ENCODE peak calls at places on chromosomes 6 and 20, in four cellular contexts. G is A549, O is K562, J is sigmoid colon. D is an unnamed sample.
A peak's percentile ranks its signal among the peaks of the same experiment; 100 is the strongest.

GRCh38 chr6:107122748-107123147 is 7.4 kb upstream of the BEND3 start:
- DNase-seq in G (no peak), J (no peak), O (no peak), D (no peak)

GRCh38 chr6:165950316-165950715 is 217.3 kb downstream of the TBXT start:
- DNase-seq in J (no peak), O (no peak), G (no peak), D (no peak)

GRCh38 chr6:94636780-94637385 is 940.5 kb upstream of the MANEA start:
- DNase-seq in O (no peak), J (no peak), G (no peak), D (no peak)

GRCh38 chr6:24929255-24929654 is 6.5 kb downstream of the RIPOR2 start:
- DNase-seq in O (no peak), G (no peak), J (no peak), D (no peak)

GRCh38 chr20:25188218-25188617 is 7.3 kb upstream of the ENTPD6 start:
- DNase-seq in O (no peak), J (no peak), G (no peak), D (no peak)

GRCh38 chr20:45962031-45962755 is 9.8 kb downstream of the ZNF335 start:
- DNase-seq in O (no peak), J (peak; percentile 58), G (no peak), D (no peak)

GRCh38 chr20:16493486-16493885 is 79.8 kb downstream of the KIF16B start:
- DNase-seq in O (no peak), J (no peak), G (no peak), D (no peak)

GRCh38 chr6:3471711-3472110 is 14.9 kb upstream of the SLC22A23 start:
- DNase-seq in O (no peak), J (no peak), G (no peak), D (no peak)

GRCh38 chr20:16711859-16712258 is 18.0 kb upstream of the SNRPB2 start:
- DNase-seq in J (no peak), O (no peak), G (no peak), D (no peak)

GRCh38 chr6:113560908-113561307 is 296.2 kb upstream of the MARCKS start:
- DNase-seq in O (no peak), J (no peak), G (no peak), D (no peak)

GRCh38 chr6:80605165-80605989 is 498.9 kb downstream of the BCKDHB start:
- DNase-seq in J (no peak), O (peak; percentile 2), G (no peak), D (peak; percentile 16)

GRCh38 chr20:60050193-60050960 is 92.2 kb downstream of the CDH26 start:
- DNase-seq in J (peak; percentile 29), G (peak; percentile 23), O (peak; percentile 4), D (no peak)

GRCh38 chr6:71727632-71728294 is 158.6 kb upstream of the RIMS1 start:
- DNase-seq in J (no peak), G (no peak), O (no peak), D (no peak)

GRCh38 chr6:6277418-6277817 is 43.0 kb downstream of the F13A1 start:
- DNase-seq in G (no peak), O (no peak), J (no peak), D (no peak)

GRCh38 chr6:3977875-3978711 is 100.8 kb downstream of the FAM217A start:
- DNase-seq in O (peak; percentile 74), G (peak; percentile 34), J (peak; percentile 68), D (peak; percentile 61)

GRCh38 chr20:8782804-8783203 is 286.1 kb upstream of the PLCB4 start:
- DNase-seq in O (no peak), J (no peak), G (no peak), D (no peak)

GRCh38 chr6:153790881-153791473 is 248.1 kb upstream of the OPRM1 start:
- DNase-seq in G (no peak), O (no peak), J (no peak), D (no peak)

GRCh38 chr20:49460916-49461315 is 21.6 kb downstream of the KCNB1 start:
- DNase-seq in J (no peak), O (no peak), G (no peak), D (no peak)

GRCh38 chr20:10982692-10983091 is 308.9 kb upstream of the JAG1 start:
- DNase-seq in O (no peak), G (peak; percentile 28), J (peak; percentile 65), D (peak; percentile 38)
- H3K4me3 ChIP-seq in O (no peak overlapping the region), G (no peak overlapping the region), J (no peak overlapping the region), D (no peak overlapping the region)

GRCh38 chr6:18386302-18386976 is 711 bp upstream of the RNF144B start:
- DNase-seq in J (no peak), O (no peak), G (no peak), D (peak; percentile 15)
- TF ChIP-seq EP300 in J (no peak), O (no peak), G (no peak), D (peak; percentile 66)

GRCh38 chr6:139376604-139377218 is 2.3 kb upstream of the CITED2 start:
- DNase-seq in J (peak; percentile 86), O (peak; percentile 41), G (peak; percentile 8), D (peak; percentile 66)
- H3K4me3 ChIP-seq in J (peak overlapping the region; percentile 89), O (peak overlapping the region; percentile 83), G (peak overlapping the region; percentile 83), D (peak overlapping the region; percentile 92)

DNA sequence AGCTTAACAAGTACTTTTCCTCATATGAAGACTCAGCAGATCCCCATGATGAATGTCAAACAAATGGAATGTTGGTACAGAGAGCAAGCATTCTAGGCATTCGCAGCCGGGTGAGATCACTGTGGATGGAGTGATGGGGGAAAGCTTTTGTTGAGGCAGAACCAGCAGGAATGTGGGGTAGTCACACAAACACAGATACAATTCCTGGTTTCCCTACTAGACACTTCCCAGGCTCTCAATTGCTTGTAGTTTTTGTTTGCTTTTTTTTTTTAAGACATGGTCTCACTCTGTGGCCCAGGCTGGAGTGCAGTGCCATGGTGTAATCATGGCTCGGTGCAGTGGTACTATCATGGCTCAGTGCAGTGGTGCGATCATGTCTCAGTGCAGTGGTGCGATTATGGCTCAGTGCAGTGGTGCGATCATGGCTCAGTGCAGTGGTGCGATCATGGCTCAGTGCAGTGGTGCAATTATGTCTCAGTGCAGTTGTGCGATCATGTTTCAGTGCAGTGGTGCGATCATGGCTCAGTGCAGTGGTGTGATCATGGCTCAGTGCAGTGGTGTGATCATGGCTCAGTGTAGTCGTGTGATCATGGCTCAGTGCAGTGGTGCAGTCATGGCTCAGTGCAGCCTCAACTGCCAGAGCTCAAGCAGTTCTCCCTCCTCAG is 15.4 kb upstream of the IER3 start:
- DNase-seq in G (peak; percentile 70), J (no peak), O (no peak), D (no peak)
- TF ChIP-seq EP300 in G (peak; percentile 16), J (no peak), O (no peak), D (no peak)

GRCh38 chr20:6673071-6673470 is 94.4 kb upstream of the BMP2 start:
- DNase-seq in O (no peak), J (no peak), G (no peak), D (no peak)
- H3K4me3 ChIP-seq in O (no peak overlapping the region), J (no peak overlapping the region), G (no peak overlapping the region), D (no peak overlapping the region)

GRCh38 chr6:108728826-108729225 is 119.4 kb upstream of the ARMC2 start:
- DNase-seq in G (no peak), J (no peak), O (no peak), D (no peak)
- TF ChIP-seq EP300 in G (no peak), J (no peak), O (no peak), D (no peak)

GRCh38 chr6:138593100-138593877 is 94.0 kb upstream of the NHSL1 start:
- DNase-seq in J (peak; percentile 73), O (no peak), G (peak; percentile 70), D (no peak)
- H3K4me3 ChIP-seq in J (no peak overlapping the region), O (no peak overlapping the region), G (peak overlapping the region; percentile 30), D (no peak overlapping the region)

GRCh38 chr6:34246563-34247391 is 2.0 kb downstream of the SMIM29 start:
- DNase-seq in J (peak; percentile 62), G (no peak), O (peak; percentile 79), D (no peak)

GRCh38 chr6:34248198-34248726 is 544 bp downstream of the SMIM29 start:
- DNase-seq in O (peak; percentile 85), G (no peak), J (peak; percentile 88), D (no peak)

GRCh38 chr6:34249469-34250370 is 914 bp upstream of the SMIM29 start:
- DNase-seq in O (no peak), J (peak; percentile 59), G (no peak), D (no peak)

GRCh38 chr6:34247481-34248197 is 1.2 kb downstream of the SMIM29 start:
- DNase-seq in J (peak; percentile 68), O (peak; percentile 75), G (no peak), D (no peak)

GRCh38 chr6:34248727-34249468 is at the start of gene SMIM29:
- DNase-seq in J (peak; percentile 99), G (peak; percentile 74), O (peak; percentile 98), D (peak; percentile 92)
- TF ChIP-seq EP300 in J (no peak), G (no peak), O (peak; percentile 54), D (peak; percentile 95)

D was measured in tibial nerve.